ENCODE peak calls at places on chromosomes 16 and 17, in four cellular contexts. A is esophagus muscularis mucosa, V is heart left ventricle, Z is lower leg skin. O is an unnamed sample.

GRCh38 chr17:41308251-41308917 is 725 bp downstream of the KRTAP16-1 start:
- DNase-seq in Z (no peak), A (no peak), V (peak), O (no peak)

GRCh38 chr16:57525761-57526160 is 10.6 kb downstream of the CCDC102A start:
- DNase-seq in V (no peak), A (no peak), Z (no peak), O (no peak)

GRCh38 chr16:50677351-50677750 is 3.8 kb downstream of the SNX20 start:
- DNase-seq in A (no peak), V (no peak), Z (no peak), O (no peak)

GRCh38 chr16:67517661-67518423 is 10.8 kb upstream of the RIPOR1 start:
- DNase-seq in A (no peak), Z (no peak), V (no peak), O (no peak)

GRCh38 chr17:27430882-27431491 is 25.3 kb upstream of the KSR1 start:
- DNase-seq in A (no peak), V (no peak), Z (no peak), O (peak)

GRCh38 chr16:89602273-89602951 is 11.0 kb upstream of the DPEP1 start:
- DNase-seq in A (no peak), V (no peak), Z (no peak), O (no peak)

GRCh38 chr17:20992987-20993862 is 49.6 kb downstream of the USP22 start:
- DNase-seq in Z (peak), A (no peak), V (no peak), O (peak)

GRCh38 chr17:50344712-50345380 is 1.1 kb upstream of the XYLT2 start:
- DNase-seq in A (no peak), Z (no peak), V (no peak), O (no peak)

GRCh38 chr17:6092923-6093468 is 22.8 kb downstream of the WSCD1 start:
- DNase-seq in A (no peak), Z (no peak), V (no peak), O (no peak)

GRCh38 chr17:21573961-21574610 is 118.2 kb upstream of the KCNJ18 start:
- DNase-seq in V (peak), Z (peak), A (no peak), O (peak)

GRCh38 chr16:77304883-77305282 is 105.7 kb downstream of the SYCE1L start:
- DNase-seq in Z (no peak), A (no peak), V (no peak), O (no peak)

GRCh38 chr16:35188288-35189155 is 1729.1 kb downstream of the TP53TG3F start:
- DNase-seq in Z (no peak), V (no peak), A (peak), O (no peak)

GRCh38 chr17:73297934-73298861 is 13.6 kb downstream of the CDC42EP4 start:
- DNase-seq in Z (no peak), A (no peak), V (no peak), O (peak)

GRCh38 chr17:68125471-68125870 is 89.9 kb downstream of the KPNA2 start:
- DNase-seq in A (no peak), V (no peak), Z (no peak), O (no peak)

GRCh38 chr17:3766783-3767182 is 34.2 kb downstream of the ITGAE start:
- DNase-seq in V (no peak), A (no peak), Z (no peak), O (no peak)

GRCh38 chr17:73743802-73744201 is 99.6 kb upstream of the SDK2 start:
- DNase-seq in A (no peak), Z (no peak), V (no peak), O (no peak)

GRCh38 chr17:50945779-50946222 is 79.6 kb upstream of the TOB1 start:
- DNase-seq in Z (no peak), V (no peak), A (no peak), O (no peak)

GRCh38 chr17:66564992-66565465 is 262.6 kb downstream of the PRKCA start:
- DNase-seq in A (peak), V (no peak), Z (no peak), O (no peak)

GRCh38 chr16:23080329-23080728 is 68.9 kb downstream of the USP31 start:
- DNase-seq in Z (no peak), A (no peak), V (no peak), O (no peak)

GRCh38 chr16:23080747-23081146 is 68.5 kb downstream of the USP31 start:
- DNase-seq in A (no peak), V (no peak), Z (no peak), O (no peak)

GRCh38 chr16:23079683-23080221 is 69.5 kb downstream of the USP31 start:
- DNase-seq in A (no peak), V (no peak), Z (no peak), O (no peak)

GRCh38 chr16:23082161-23082788 is 67.0 kb downstream of the USP31 start:
- DNase-seq in Z (no peak), V (peak), A (no peak), O (no peak)

DNA sequence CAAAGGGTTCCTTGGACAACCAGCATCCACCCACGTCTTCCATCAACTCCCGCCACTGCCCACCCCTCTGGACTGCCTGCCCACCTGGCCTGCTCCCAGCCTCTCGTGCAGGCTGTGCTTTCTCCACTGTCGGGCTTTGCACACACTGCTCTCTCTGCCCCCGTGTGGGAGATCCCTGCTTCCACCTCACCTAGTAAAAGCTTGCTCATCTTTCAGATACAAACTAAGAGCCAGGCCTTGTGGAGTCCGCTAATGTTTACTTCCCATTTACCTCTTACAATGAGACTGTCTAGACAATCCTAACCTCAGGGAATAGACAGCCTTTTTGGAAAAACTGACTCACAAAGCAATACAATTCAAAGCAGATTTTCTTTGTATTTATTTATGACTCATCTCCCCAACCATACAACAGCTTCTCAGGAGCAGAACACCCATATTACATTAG is 67.6 kb downstream of the USP31 start:
- DNase-seq in Z (no peak), A (no peak), V (no peak), O (no peak)
- TF ChIP-seq CTCF in Z (no peak), A (no peak), V (no peak), O (no peak)

DNA sequence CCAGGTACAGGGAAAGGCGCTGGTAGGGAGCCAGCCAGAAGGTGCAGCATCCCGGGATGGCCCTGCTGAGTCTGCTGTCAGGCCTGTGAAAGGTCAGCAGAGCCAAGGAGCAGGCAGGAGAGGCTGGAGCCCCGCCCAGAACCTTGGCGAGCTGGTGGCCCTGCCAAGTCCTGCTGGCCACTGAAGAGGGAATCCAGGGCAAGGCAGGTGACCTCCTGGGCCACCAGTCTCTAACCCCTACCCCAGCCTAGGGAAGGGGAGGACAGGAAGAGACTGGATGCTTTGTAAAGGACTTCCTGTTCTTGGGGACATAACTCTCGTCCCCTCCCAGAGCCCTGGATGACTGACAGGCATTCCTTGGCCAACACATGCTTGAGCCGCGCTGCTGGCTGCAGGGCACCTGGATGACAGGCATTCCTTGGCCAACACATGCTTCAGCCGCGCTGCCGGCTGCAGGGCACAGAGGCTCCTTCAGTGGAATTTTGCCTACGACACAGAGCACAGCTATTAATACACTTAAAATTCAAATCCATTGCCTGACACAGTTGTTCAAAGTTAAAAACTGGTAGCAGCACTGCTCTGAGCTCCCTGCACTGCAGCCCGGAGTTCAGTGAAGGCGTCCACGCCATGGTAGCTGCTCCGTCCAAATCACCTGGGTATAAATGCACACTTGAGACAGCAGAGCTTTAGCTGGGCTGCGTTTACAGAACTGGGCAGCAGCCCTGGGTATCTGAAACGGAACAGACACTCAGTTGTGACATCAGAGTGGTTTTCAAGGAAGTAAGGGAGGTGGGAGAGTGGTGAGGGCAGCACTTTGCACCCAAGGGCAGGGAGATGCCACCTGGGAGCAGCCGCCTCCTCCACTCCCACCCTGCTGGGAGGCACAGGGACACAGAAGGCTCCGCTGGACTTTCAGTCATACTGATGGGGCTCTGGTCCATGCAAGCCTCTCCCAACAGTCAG is 2.0 kb upstream of the BRICD5 start:
- DNase-seq in V (peak), A (no peak), Z (no peak), O (peak)
- TF ChIP-seq POLR2A in V (no peak), A (peak), Z (no peak), O (peak)

GRCh38 chr16:3949946-3950342 is 69.4 kb upstream of the CREBBP start:
- DNase-seq in A (no peak), Z (no peak), V (no peak), O (no peak)
- H3K4me3 ChIP-seq in A (peak), Z (no peak), V (peak), O (no peak)

GRCh38 chr17:78040561-78041400 is 82.3 kb downstream of the TNRC6C start:
- DNase-seq in A (peak), Z (peak), V (peak), O (peak)
- TF ChIP-seq CTCF in A (peak), Z (no peak), V (no peak), O (no peak)

GRCh38 chr17:75843577-75844529 is at the start of gene UNC13D:
- DNase-seq in Z (no peak), A (no peak), V (no peak), O (peak)

GRCh38 chr17:75844530-75845057 is 390 bp upstream of the UNC13D start:
- DNase-seq in A (no peak), Z (no peak), V (peak), O (peak)

GRCh38 chr17:75846701-75847594 is 2.7 kb upstream of the UNC13D start:
- DNase-seq in V (no peak), Z (no peak), A (no peak), O (peak)

GRCh38 chr17:75845933-75846700 is 1.9 kb upstream of the UNC13D start:
- DNase-seq in Z (no peak), A (no peak), V (no peak), O (peak)

GRCh38 chr17:75845058-75845711 is 981 bp upstream of the UNC13D start:
- DNase-seq in V (peak), Z (peak), A (no peak), O (peak)
- TF ChIP-seq POLR2A in V (no peak), Z (no peak), A (peak), O (peak)

GRCh38 chr16:9901-10665 is 43.3 kb downstream of the POLR3K start:
- DNase-seq in A (no peak), V (no peak), Z (no peak), O (no peak)
- H3K4me3 ChIP-seq in A (no peak), V (no peak), Z (no peak), O (no peak)

DNA sequence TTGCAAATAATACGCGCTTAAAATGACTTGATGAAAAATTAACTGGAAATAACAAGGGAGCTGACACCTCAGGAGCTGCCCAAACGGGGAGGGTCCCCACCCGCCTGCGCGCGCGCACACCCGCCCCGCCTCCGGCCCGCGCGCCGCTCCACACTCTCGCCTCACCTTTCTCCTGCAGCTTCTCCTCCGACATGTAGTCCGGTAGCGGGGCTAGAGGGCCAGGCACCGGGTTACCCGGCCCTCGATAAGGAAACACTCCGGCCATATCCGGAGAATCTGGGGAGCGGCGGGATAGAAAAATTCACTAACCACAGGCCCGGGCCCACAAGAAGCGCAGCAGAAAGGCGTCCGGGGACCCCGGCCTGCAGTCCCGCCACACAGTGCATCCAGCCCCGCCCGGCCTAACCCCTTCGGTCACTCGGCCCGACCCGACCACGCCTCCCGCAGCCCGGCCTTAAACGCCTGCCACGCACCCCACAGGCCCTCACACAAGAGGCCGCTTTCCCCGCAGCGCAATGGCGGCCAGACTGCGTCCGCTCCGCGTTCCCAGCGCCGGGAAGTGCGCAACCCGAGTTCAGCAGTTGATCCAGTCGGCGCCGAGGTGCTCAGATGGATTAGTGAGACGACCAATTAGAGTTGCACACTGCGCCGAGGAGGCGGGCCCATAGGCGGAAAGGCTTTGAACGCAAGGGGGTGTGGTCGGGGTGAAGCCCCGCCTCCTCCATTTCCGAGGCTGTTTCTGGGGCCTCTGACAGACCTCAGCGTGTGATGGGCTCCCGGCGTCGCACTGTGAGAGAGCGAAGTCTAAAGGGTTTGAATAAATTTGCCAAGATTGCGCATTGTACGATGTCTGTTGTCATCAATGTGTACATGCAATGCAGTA is at the start of gene PRPF8:
- DNase-seq in V (peak), Z (peak), A (peak), O (peak)
- TF ChIP-seq CTCF in V (no peak), Z (no peak), A (no peak), O (no peak)

GRCh38 chr17:63601439-63602371 is 1.0 kb downstream of the TACO1 start:
- DNase-seq in V (no peak), Z (no peak), A (no peak), O (peak)
- TF ChIP-seq POLR2A in V (no peak), Z (no peak), A (no peak), O (no peak)

GRCh38 chr17:40306395-40306794 is 2.6 kb upstream of the RARA start:
- DNase-seq in Z (no peak), V (no peak), A (no peak), O (no peak)
- H3K4me3 ChIP-seq in Z (no peak), V (no peak), A (no peak), O (no peak)

O was measured in body of pancreas.